ENCODE peak calls at places on chromosomes 3 and 15, in four cellular contexts. One of them, this sample, is unnamed. For H3K4me1, the result is how much of the 10 kb centered on the place peaks cover.

GRCh38 chr3:46089237-46090011 is 62.1 kb upstream of the XCR1 start:
- DNase-seq in MM.1S: no peak
- DNase-seq in H1: no peak
- DNase-seq in neural progenitor cell: no peak
- DNase-seq in this sample: peak

GRCh38 chr3:174465177-174465576 is 394.0 kb upstream of the NAALADL2 start:
- DNase-seq in MM.1S: no peak
- DNase-seq in H1: no peak
- DNase-seq in neural progenitor cell: no peak
- DNase-seq in this sample: no peak

GRCh38 chr3:120764206-120764605 is 21.7 kb downstream of the GTF2E1 start:
- DNase-seq in MM.1S: no peak
- DNase-seq in H1: no peak
- DNase-seq in neural progenitor cell: no peak
- DNase-seq in this sample: no peak

GRCh38 chr15:69324031-69324430 is 25.3 kb downstream of the PAQR5 start:
- DNase-seq in MM.1S: no peak
- DNase-seq in H1: no peak
- DNase-seq in neural progenitor cell: peak
- DNase-seq in this sample: no peak

GRCh38 chr15:73244333-73244732 is 124.4 kb downstream of the HCN4 start:
- DNase-seq in MM.1S: peak
- DNase-seq in H1: no peak
- DNase-seq in neural progenitor cell: peak
- DNase-seq in this sample: no peak

GRCh38 chr15:36960179-36960946 is 140.0 kb downstream of the MEIS2 start:
- DNase-seq in MM.1S: no peak
- DNase-seq in H1: no peak
- DNase-seq in neural progenitor cell: no peak
- DNase-seq in this sample: no peak

GRCh38 chr15:98272586-98272985 is 312.1 kb downstream of the ARRDC4 start:
- DNase-seq in MM.1S: no peak
- DNase-seq in H1: no peak
- DNase-seq in neural progenitor cell: no peak
- DNase-seq in this sample: no peak

GRCh38 chr15:72790302-72790955 is 6.9 kb upstream of the ADPGK start:
- DNase-seq in MM.1S: no peak
- DNase-seq in H1: no peak
- DNase-seq in neural progenitor cell: no peak
- DNase-seq in this sample: peak

GRCh38 chr3:52291508-52292181 is 4.0 kb downstream of the GLYCTK start:
- DNase-seq in MM.1S: no peak
- DNase-seq in H1: no peak
- DNase-seq in neural progenitor cell: peak
- DNase-seq in this sample: no peak

GRCh38 chr3:174232658-174233429 is 626.3 kb upstream of the NAALADL2 start:
- DNase-seq in MM.1S: no peak
- DNase-seq in H1: peak
- DNase-seq in neural progenitor cell: no peak
- DNase-seq in this sample: no peak

GRCh38 chr3:123294296-123294938 is 92.7 kb downstream of the SEC22A start:
- DNase-seq in MM.1S: no peak
- DNase-seq in H1: no peak
- DNase-seq in neural progenitor cell: no peak
- DNase-seq in this sample: no peak

GRCh38 chr3:180011927-180012326 is 24.8 kb downstream of the PEX5L start:
- DNase-seq in MM.1S: no peak
- DNase-seq in H1: no peak
- DNase-seq in neural progenitor cell: no peak
- DNase-seq in this sample: no peak

GRCh38 chr3:191360620-191361019 is 30.3 kb upstream of the UTS2B start:
- DNase-seq in MM.1S: no peak
- DNase-seq in H1: no peak
- DNase-seq in neural progenitor cell: no peak
- DNase-seq in this sample: no peak

GRCh38 chr15:57235186-57235585 is 141.1 kb upstream of the CGNL1 start:
- DNase-seq in MM.1S: no peak
- DNase-seq in H1: no peak
- DNase-seq in neural progenitor cell: no peak
- DNase-seq in this sample: no peak

GRCh38 chr3:7536510-7536909 is 675.6 kb downstream of the GRM7 start:
- DNase-seq in MM.1S: no peak
- DNase-seq in H1: no peak
- DNase-seq in neural progenitor cell: no peak
- DNase-seq in this sample: peak

GRCh38 chr15:43189296-43189695 is 4.1 kb downstream of the CCNDBP1 start:
- DNase-seq in MM.1S: no peak
- DNase-seq in H1: no peak
- DNase-seq in neural progenitor cell: no peak
- DNase-seq in this sample: no peak

GRCh38 chr3:82000350-82000749 is 238.9 kb upstream of the GBE1 start:
- DNase-seq in MM.1S: no peak
- DNase-seq in H1: no peak
- DNase-seq in neural progenitor cell: no peak
- DNase-seq in this sample: no peak

GRCh38 chr3:196012941-196013471 is 68.9 kb downstream of the TFRC start:
- DNase-seq in MM.1S: no peak
- DNase-seq in H1: no peak
- DNase-seq in neural progenitor cell: no peak
- DNase-seq in this sample: no peak

GRCh38 chr15:45456212-45457106 is 66.1 kb downstream of the SLC30A4 start:
- DNase-seq in MM.1S: no peak
- DNase-seq in H1: no peak
- DNase-seq in neural progenitor cell: no peak
- DNase-seq in this sample: peak

GRCh38 chr3:193822492-193823220 is 229.6 kb downstream of the OPA1 start:
- DNase-seq in MM.1S: no peak
- DNase-seq in H1: no peak
- DNase-seq in neural progenitor cell: no peak
- DNase-seq in this sample: no peak

GRCh38 chr15:80289558-80290277 is 37.7 kb upstream of the CTXND1 start:
- DNase-seq in MM.1S: no peak
- DNase-seq in H1: no peak
- DNase-seq in neural progenitor cell: no peak
- DNase-seq in this sample: no peak

GRCh38 chr3:171295502-171296373 is 164.5 kb downstream of the TNIK start:
- DNase-seq in MM.1S: no peak
- DNase-seq in H1: no peak
- DNase-seq in neural progenitor cell: peak
- DNase-seq in this sample: no peak

GRCh38 chr3:188720636-188721035 is 451.1 kb upstream of the TPRG1 start:
- DNase-seq in MM.1S: no peak
- DNase-seq in H1: no peak
- DNase-seq in neural progenitor cell: no peak
- DNase-seq in this sample: peak

GRCh38 chr3:97940034-97940433 is 32.2 kb downstream of the RIOX2 start:
- DNase-seq in MM.1S: no peak
- DNase-seq in H1: no peak
- DNase-seq in neural progenitor cell: peak
- DNase-seq in this sample: no peak

GRCh38 chr3:3020209-3020608 is 90.0 kb downstream of the IL5RA start:
- DNase-seq in MM.1S: no peak
- DNase-seq in H1: no peak
- DNase-seq in neural progenitor cell: peak
- DNase-seq in this sample: no peak

GRCh38 chr15:51318382-51319150 is 19.8 kb downstream of the CYP19A1 start:
- DNase-seq in MM.1S: no peak
- DNase-seq in H1: no peak
- DNase-seq in neural progenitor cell: no peak
- DNase-seq in this sample: peak

GRCh38 chr15:75753145-75753544 is 40.5 kb upstream of the CSPG4 start:
- DNase-seq in MM.1S: no peak
- DNase-seq in H1: no peak
- DNase-seq in neural progenitor cell: no peak
- DNase-seq in this sample: no peak

GRCh38 chr3:127536818-127537810 is 53.4 kb downstream of the TPRA1 start:
- DNase-seq in MM.1S: no peak
- DNase-seq in H1: no peak
- DNase-seq in neural progenitor cell: peak
- DNase-seq in this sample: no peak

GRCh38 chr15:95298729-95299128 is 1031.8 kb upstream of the NR2F2 start:
- DNase-seq in MM.1S: no peak
- DNase-seq in H1: no peak
- DNase-seq in neural progenitor cell: no peak
- DNase-seq in this sample: no peak

GRCh38 chr3:52233968-52234367 is 5.0 kb downstream of the TWF2 start:
- DNase-seq in MM.1S: no peak
- DNase-seq in H1: no peak
- DNase-seq in neural progenitor cell: no peak
- DNase-seq in this sample: no peak

GRCh38 chr15:91055548-91056331 is 33.3 kb upstream of the VPS33B start:
- DNase-seq in MM.1S: peak
- DNase-seq in H1: peak
- DNase-seq in neural progenitor cell: peak
- DNase-seq in this sample: peak

GRCh38 chr3:13874891-13875290 is 5.0 kb downstream of the WNT7A start:
- DNase-seq in MM.1S: no peak
- DNase-seq in H1: no peak
- DNase-seq in neural progenitor cell: no peak
- DNase-seq in this sample: no peak

GRCh38 chr3:120059081-120059864 is 35.0 kb downstream of the GSK3B start:
- DNase-seq in MM.1S: no peak
- DNase-seq in H1: no peak
- DNase-seq in neural progenitor cell: no peak
- DNase-seq in this sample: no peak

GRCh38 chr3:177602601-177603136 is 405.4 kb upstream of the TBL1XR1 start:
- DNase-seq in MM.1S: no peak
- DNase-seq in H1: no peak
- DNase-seq in neural progenitor cell: no peak
- DNase-seq in this sample: no peak

DNA sequence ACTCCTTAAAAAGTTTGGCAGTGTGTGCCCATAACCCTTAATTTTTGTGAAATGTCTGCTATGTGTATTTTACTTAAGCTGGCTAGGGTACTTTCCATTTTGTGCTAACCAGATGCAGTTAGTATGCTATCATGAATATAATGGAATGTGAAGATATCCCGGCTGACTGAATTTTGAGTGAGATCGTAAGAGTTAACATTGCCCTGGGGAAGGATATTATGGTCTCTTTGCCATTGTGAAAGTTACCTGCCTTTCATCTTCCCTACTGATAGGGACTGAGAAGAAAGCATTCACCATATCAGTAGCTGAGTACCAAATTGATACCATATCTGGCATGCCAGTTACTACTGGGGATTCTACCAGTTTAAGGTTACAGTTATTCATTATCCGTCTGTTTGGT is 243.2 kb downstream of the UBE2E2 start:
- DNase-seq in MM.1S: no peak
- DNase-seq in H1: no peak
- DNase-seq in neural progenitor cell: no peak
- DNase-seq in this sample: no peak
- H3K4me1 ChIP-seq in MM.1S: under half
- H3K4me1 ChIP-seq in H1: under half
- H3K4me1 ChIP-seq in neural progenitor cell: under half
- H3K4me1 ChIP-seq in this sample: under half

DNA sequence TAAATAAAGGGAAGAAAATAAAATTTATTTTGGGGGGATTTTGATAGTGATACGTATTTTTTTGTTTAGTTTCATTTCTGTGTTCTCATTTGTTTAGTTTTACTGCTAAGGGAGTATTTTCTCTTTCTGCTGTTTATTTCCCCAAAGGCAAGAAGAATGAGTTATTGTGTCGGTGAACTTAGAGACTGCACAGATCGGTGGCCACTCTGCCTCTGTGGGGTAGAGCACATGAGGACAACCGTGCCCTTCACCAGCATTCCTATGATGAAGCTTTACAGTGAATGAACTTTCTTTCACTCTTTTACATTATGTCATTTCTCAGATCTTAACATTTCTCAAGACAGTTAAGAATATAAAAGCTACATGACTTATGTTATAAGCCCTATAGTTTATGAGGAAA is 214.4 kb downstream of the OCA2 start:
- DNase-seq in MM.1S: no peak
- DNase-seq in H1: no peak
- DNase-seq in neural progenitor cell: no peak
- DNase-seq in this sample: no peak
- TF ChIP-seq CTCF in MM.1S: no peak
- TF ChIP-seq CTCF in H1: no peak
- TF ChIP-seq CTCF in neural progenitor cell: no peak
- TF ChIP-seq CTCF in this sample: no peak

DNA sequence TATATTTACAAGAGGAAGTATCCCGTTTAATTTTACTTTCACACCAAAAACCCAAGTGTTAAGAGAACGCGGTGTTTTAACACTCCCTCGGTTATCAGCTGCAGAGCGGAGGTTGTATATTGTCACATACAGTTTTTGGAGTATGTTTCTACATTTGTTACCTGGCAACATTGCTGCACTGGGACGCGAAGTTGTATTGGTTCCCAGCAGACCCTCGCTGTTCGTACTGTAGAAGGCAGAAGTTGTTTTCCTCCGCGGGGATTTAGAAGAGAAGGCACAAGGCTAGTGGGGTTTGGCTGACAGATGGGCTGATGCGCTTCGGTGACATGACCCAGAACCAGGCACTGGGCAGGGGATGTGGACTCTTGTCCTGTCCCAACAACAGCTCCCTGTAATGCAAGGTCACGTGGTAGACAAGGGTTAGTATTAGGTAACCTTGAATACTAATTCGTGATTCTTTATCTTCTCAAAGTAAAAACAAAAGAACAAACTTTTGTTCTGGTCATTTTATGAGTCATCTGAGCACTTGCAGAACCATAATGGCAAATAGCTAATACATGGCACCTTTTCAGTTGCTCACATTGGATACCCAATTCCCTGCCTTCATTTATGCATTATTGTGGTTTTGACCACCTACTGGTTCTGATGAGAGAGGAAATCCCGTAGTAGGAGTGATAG is 230.4 kb upstream of the BHLHE40 start:
- DNase-seq in MM.1S: no peak
- DNase-seq in H1: no peak
- DNase-seq in neural progenitor cell: no peak
- DNase-seq in this sample: no peak
- H3K4me2 ChIP-seq in MM.1S: no peak
- H3K4me2 ChIP-seq in H1: no peak
- H3K4me2 ChIP-seq in neural progenitor cell: no peak
- H3K4me2 ChIP-seq in this sample: no peak

GRCh38 chr15:64636101-64636500 is 139.3 kb downstream of the RBPMS2 start:
- DNase-seq in MM.1S: no peak
- DNase-seq in H1: no peak
- DNase-seq in neural progenitor cell: no peak
- DNase-seq in this sample: peak
- H3K4me1 ChIP-seq in MM.1S: under half
- H3K4me1 ChIP-seq in H1: under half
- H3K4me1 ChIP-seq in neural progenitor cell: under half
- H3K4me1 ChIP-seq in this sample: under half